ENCODE peak calls at places on chromosomes 13 and 19, in ten cellular contexts. S is foreskin keratinocyte; O is esophagus squamous epithelium; G is CD4-positive, alpha-beta T cell; J is GM13977; I is cardiac fibroblast; W is brain microvascular endothelial cell; E is heart right ventricle; A is astrocyte; Q is dorsolateral prefrontal cortex. M is an unnamed sample.

GRCh38 chr19:661427-662196 is 1.4 kb downstream of the RNF126 start:
- DNase-seq in S (no peak), O (no peak), G (peak; percentile 57), J (peak; percentile 87), I (peak; percentile 29), W (no peak), E (no peak), A (no peak), Q (no peak), M (no peak)

GRCh38 chr13:31824705-31825512 is 85.6 kb downstream of the RXFP2 start:
- DNase-seq in S (no peak), O (no peak), G (no peak), J (peak; percentile 15), I (peak; percentile 62), W (peak; percentile 47), E (peak; percentile 37), A (peak; percentile 41), Q (no peak), M (no peak)

GRCh38 chr13:26436914-26437313 is 120.6 kb upstream of the WASF3 start:
- DNase-seq in S (no peak), O (no peak), G (no peak), J (no peak), I (no peak), W (no peak), E (no peak), A (no peak), Q (no peak), M (no peak)

GRCh38 chr13:20125129-20125782 is 35.6 kb downstream of the GJA3 start:
- DNase-seq in S (no peak), O (no peak), G (no peak), J (no peak), I (peak; percentile 65), W (peak; percentile 50), E (no peak), A (peak; percentile 75), Q (no peak), M (no peak)

GRCh38 chr19:33440241-33440640 is 66.7 kb downstream of the CEBPG start:
- DNase-seq in S (no peak), O (no peak), G (no peak), J (no peak), I (no peak), W (no peak), E (no peak), A (no peak), Q (no peak), M (no peak)

GRCh38 chr19:43699506-43700367 is 16.1 kb upstream of the IRGC start:
- DNase-seq in S (no peak), O (no peak), G (no peak), J (no peak), I (peak; percentile 21), W (peak; percentile 11), E (peak; percentile 31), A (peak; percentile 43), Q (peak; percentile 17), M (peak; percentile 74)

GRCh38 chr13:96460571-96460970 is 370.7 kb downstream of the HS6ST3 start:
- DNase-seq in S (no peak), O (no peak), G (no peak), J (no peak), I (peak; percentile 28), W (no peak), E (peak; percentile 4), A (no peak), Q (no peak), M (no peak)

GRCh38 chr19:50204811-50205675 is 1.6 kb downstream of the MYH14 start:
- DNase-seq in S (no peak), O (no peak), G (no peak), J (peak; percentile 58), I (no peak), W (no peak), E (peak; percentile 46), A (no peak), Q (peak; percentile 79), M (peak; percentile 84)

GRCh38 chr19:35755160-35755549 is 1.7 kb downstream of the HSPB6 start:
- DNase-seq in S (no peak), O (no peak), G (no peak), J (no peak), I (no peak), W (no peak), E (no peak), A (no peak), Q (no peak), M (no peak)

GRCh38 chr13:42113478-42113877 is 65.0 kb downstream of the DGKH start:
- DNase-seq in S (no peak), O (no peak), G (no peak), J (no peak), I (peak; percentile 25), W (no peak), E (no peak), A (no peak), Q (no peak), M (no peak)

GRCh38 chr13:24747248-24748151 is 16.5 kb upstream of the RNF17 start:
- DNase-seq in S (peak; percentile 18), O (no peak), G (no peak), J (no peak), I (peak; percentile 23), W (no peak), E (no peak), A (peak; percentile 2), Q (no peak), M (peak; percentile 71)

GRCh38 chr13:24744247-24744646 is 19.7 kb upstream of the RNF17 start:
- DNase-seq in S (no peak), O (no peak), G (no peak), J (no peak), I (no peak), W (no peak), E (no peak), A (no peak), Q (no peak), M (no peak)

GRCh38 chr13:24745861-24746617 is 17.9 kb upstream of the RNF17 start:
- DNase-seq in S (no peak), O (no peak), G (no peak), J (peak; percentile 52), I (no peak), W (no peak), E (no peak), A (no peak), Q (no peak), M (peak; percentile 25)

GRCh38 chr13:24745516-24745860 is 18.5 kb upstream of the RNF17 start:
- DNase-seq in S (no peak), O (no peak), G (no peak), J (no peak), I (no peak), W (no peak), E (no peak), A (no peak), Q (no peak), M (no peak)

GRCh38 chr13:24746618-24747247 is 17.2 kb upstream of the RNF17 start:
- DNase-seq in S (peak; percentile 5), O (no peak), G (no peak), J (peak; percentile 60), I (peak; percentile 19), W (no peak), E (no peak), A (no peak), Q (no peak), M (peak; percentile 70)
- TF ChIP-seq CTCF in S (peak; percentile 41), O (no peak), G (no peak), J (peak; percentile 47), I (no peak), W (peak; percentile 43), E (peak; percentile 7), A (no peak), Q (no peak), M (peak; percentile 38)

DNA sequence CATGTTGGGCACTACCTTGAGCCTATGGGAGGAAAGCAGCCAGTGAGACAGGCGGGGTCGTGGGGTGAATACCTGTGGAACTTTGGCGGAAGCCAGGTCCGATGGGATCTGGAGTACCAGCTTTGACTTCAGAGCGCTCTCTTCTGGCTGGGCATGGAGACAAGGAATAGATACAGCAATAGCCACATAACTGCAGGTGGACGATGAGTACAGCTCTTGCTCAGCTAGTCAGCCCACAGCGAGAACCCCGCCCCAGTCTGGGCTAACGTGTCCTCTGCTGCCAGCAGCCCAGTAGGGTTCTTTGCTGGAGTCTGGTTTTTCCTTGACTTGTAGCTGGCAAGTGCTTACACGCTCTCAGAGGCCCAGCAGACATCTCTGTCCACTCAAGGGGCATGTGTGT is 83.4 kb downstream of the SIPA1L3 start:
- DNase-seq in S (peak; percentile 78), O (no peak), G (no peak), J (no peak), I (no peak), W (no peak), E (no peak), A (no peak), Q (no peak), M (no peak)
- TF ChIP-seq CTCF in S (peak; percentile 69), O (no peak), G (no peak), J (no peak), I (no peak), W (no peak), E (no peak), A (no peak), Q (no peak), M (no peak)

GRCh38 chr13:98300956-98301641 is 124.0 kb upstream of the RNF113B start:
- DNase-seq in S (peak; percentile 9), O (no peak), G (no peak), J (no peak), I (no peak), W (no peak), E (no peak), A (peak; percentile 86), Q (no peak), M (no peak)

GRCh38 chr13:98303858-98304257 is 126.8 kb upstream of the RNF113B start:
- DNase-seq in S (no peak), O (no peak), G (no peak), J (no peak), I (no peak), W (no peak), E (no peak), A (no peak), Q (no peak), M (no peak)

GRCh38 chr13:98299243-98299953 is 122.3 kb upstream of the RNF113B start:
- DNase-seq in S (no peak), O (no peak), G (no peak), J (no peak), I (no peak), W (no peak), E (no peak), A (no peak), Q (no peak), M (no peak)

GRCh38 chr13:98299954-98300350 is 122.9 kb upstream of the RNF113B start:
- DNase-seq in S (no peak), O (no peak), G (no peak), J (no peak), I (peak; percentile 49), W (no peak), E (no peak), A (no peak), Q (no peak), M (no peak)

DNA sequence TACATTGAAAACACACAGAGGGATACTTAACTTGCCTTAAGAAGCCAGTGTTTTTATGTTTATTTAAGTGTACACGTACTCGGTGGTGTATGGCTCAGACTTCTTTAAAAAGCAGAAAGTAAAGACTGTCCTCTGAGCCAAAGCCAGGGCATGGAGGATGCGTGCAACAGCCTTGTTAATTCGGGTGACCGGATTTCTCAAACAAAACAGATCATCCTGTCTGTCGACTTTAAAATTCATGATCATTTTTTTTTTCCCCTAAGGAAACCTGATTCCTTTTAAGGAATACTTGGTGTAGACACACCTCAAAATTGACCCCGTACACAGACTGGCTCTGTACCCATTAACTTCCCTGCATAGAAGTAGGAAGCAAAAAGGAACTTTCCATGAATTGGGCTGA is 124.7 kb upstream of the RNF113B start:
- DNase-seq in S (no peak), O (no peak), G (no peak), J (no peak), I (no peak), W (no peak), E (no peak), A (peak; percentile 65), Q (no peak), M (no peak)
- TF ChIP-seq CTCF in S (no peak), O (no peak), G (no peak), J (no peak), I (no peak), W (no peak), E (no peak), A (no peak), Q (no peak), M (no peak)

GRCh38 chr13:53189162-53189561 is 160.5 kb downstream of the OLFM4 start:
- DNase-seq in S (no peak), O (no peak), G (no peak), J (no peak), I (no peak), W (no peak), E (no peak), A (no peak), Q (no peak), M (no peak)
- TF ChIP-seq CTCF in S (peak; percentile 13), O (no peak), G (no peak), J (no peak), I (no peak), W (no peak), E (no peak), A (no peak), Q (no peak), M (no peak)